ENCODE peak calls at places on chromosomes 12 and 14, in nine cellular contexts. S is mammary epithelial cell, O is mesenchymal stem cell, P is IMR-90, X is HepG2, Z is fibroblast of lung, R is DND-41, W is colonic mucosa, Y is astrocyte. M is an unnamed sample.

GRCh38 chr14:91980157-91980556 is 32.7 kb upstream of the FBLN5 start:
- DNase-seq in S (peak), O (peak), P (peak), X (no peak), Z (peak), R (no peak), W (no peak), Y (peak), M (no peak)

GRCh38 chr12:70581199-70581598 is 56.0 kb downstream of the PTPRB start:
- DNase-seq in S (no peak), O (no peak), P (no peak), X (no peak), Z (no peak), R (no peak), W (no peak), Y (no peak), M (peak)

GRCh38 chr14:69263364-69263763 is 3.4 kb downstream of the GALNT16 start:
- DNase-seq in S (peak), O (peak), P (peak), X (no peak), Z (peak), R (no peak), W (no peak), Y (peak), M (no peak)

GRCh38 chr12:54968181-54968730 is 16.3 kb downstream of the TESPA1 start:
- DNase-seq in S (no peak), O (no peak), P (no peak), X (no peak), Z (no peak), R (no peak), W (no peak), Y (no peak), M (no peak)

GRCh38 chr14:98682031-98682430 is 590.0 kb downstream of the BCL11B start:
- DNase-seq in S (no peak), O (no peak), P (no peak), X (no peak), Z (no peak), R (no peak), W (no peak), Y (no peak), M (no peak)

GRCh38 chr14:100012478-100012925 is 52.7 kb upstream of the EVL start:
- DNase-seq in S (peak), O (peak), P (peak), X (no peak), Z (peak), R (peak), W (no peak), Y (peak), M (no peak)

GRCh38 chr12:65278576-65279386 is at the start of gene MSRB3:
- DNase-seq in S (peak), O (peak), P (peak), X (peak), Z (peak), R (peak), W (peak), Y (peak), M (peak)

GRCh38 chr14:32224731-32225377 is 21.8 kb upstream of the RNU6-8 start:
- DNase-seq in S (peak), O (peak), P (peak), X (peak), Z (peak), R (peak), W (no peak), Y (peak), M (no peak)

GRCh38 chr14:32826404-32827082 is 112.1 kb upstream of the NPAS3 start:
- DNase-seq in S (no peak), O (no peak), P (no peak), X (no peak), Z (peak), R (no peak), W (no peak), Y (peak), M (no peak)

GRCh38 chr12:45269407-45269741 is 53.5 kb downstream of the ANO6 start:
- DNase-seq in S (no peak), O (no peak), P (no peak), X (no peak), Z (no peak), R (no peak), W (no peak), Y (no peak), M (no peak)

GRCh38 chr14:24160499-24160849 is 591 bp upstream of the IRF9 start:
- DNase-seq in S (no peak), O (no peak), P (no peak), X (no peak), Z (no peak), R (no peak), W (no peak), Y (no peak), M (no peak)

GRCh38 chr12:50003595-50003994 is 21.7 kb downstream of the RACGAP1 start:
- DNase-seq in S (no peak), O (no peak), P (peak), X (no peak), Z (no peak), R (no peak), W (no peak), Y (peak), M (no peak)

GRCh38 chr12:122421263-122421814 is 1.1 kb downstream of the CLIP1 start:
- DNase-seq in S (peak), O (peak), P (peak), X (peak), Z (peak), R (peak), W (peak), Y (peak), M (peak)

GRCh38 chr12:63978519-63978918 is 134.0 kb downstream of the SRGAP1 start:
- DNase-seq in S (peak), O (peak), P (peak), X (peak), Z (peak), R (no peak), W (no peak), Y (peak), M (no peak)

GRCh38 chr14:50320279-50320678 is 8.2 kb downstream of the DMAC2L start:
- DNase-seq in S (peak), O (peak), P (peak), X (no peak), Z (peak), R (no peak), W (no peak), Y (peak), M (peak)

GRCh38 chr12:64173456-64173855 is 48.6 kb downstream of the KICS2 start:
- DNase-seq in S (no peak), O (no peak), P (no peak), X (no peak), Z (no peak), R (no peak), W (no peak), Y (no peak), M (no peak)

GRCh38 chr14:57189070-57189469 is 79.6 kb downstream of the EXOC5 start:
- DNase-seq in S (peak), O (no peak), P (peak), X (peak), Z (peak), R (no peak), W (no peak), Y (no peak), M (no peak)

GRCh38 chr14:105045710-105046326 is 19.4 kb downstream of the GPR132 start:
- DNase-seq in S (peak), O (peak), P (peak), X (peak), Z (peak), R (peak), W (peak), Y (no peak), M (peak)

GRCh38 chr12:21118760-21119159 is 12.2 kb upstream of the SLCO1B1 start:
- DNase-seq in S (no peak), O (no peak), P (no peak), X (no peak), Z (no peak), R (no peak), W (no peak), Y (no peak), M (no peak)

GRCh38 chr12:21113266-21113665 is 17.7 kb upstream of the SLCO1B1 start:
- DNase-seq in S (no peak), O (no peak), P (no peak), X (no peak), Z (no peak), R (no peak), W (no peak), Y (no peak), M (no peak)

DNA sequence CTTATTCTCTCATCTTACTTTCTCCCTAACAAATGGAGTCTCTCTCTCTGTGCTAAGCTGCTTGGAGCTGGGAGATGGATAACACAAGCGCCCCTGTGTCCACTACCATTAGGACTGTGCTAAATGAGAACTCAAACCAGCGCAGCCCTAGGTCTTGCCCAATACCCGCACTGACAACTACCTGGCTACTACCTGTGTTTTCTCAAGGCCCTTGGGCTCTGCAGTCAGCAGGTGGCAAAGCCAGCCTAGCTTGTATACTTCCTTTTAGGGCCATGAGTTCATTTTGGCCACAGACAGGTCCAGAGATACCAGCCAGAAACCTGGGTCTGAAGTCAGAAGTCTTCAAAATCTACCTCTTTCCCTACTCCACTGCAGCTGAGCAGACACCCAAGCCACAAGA is 13.0 kb upstream of the SLCO1B1 start:
- DNase-seq in S (no peak), O (no peak), P (no peak), X (no peak), Z (no peak), R (no peak), W (no peak), Y (no peak), M (no peak)
- H3K9ac ChIP-seq in S (no peak), O (no peak), P (no peak), X (no peak), Z (no peak), R (no peak), W (no peak), Y (no peak), M (no peak)

GRCh38 chr12:104671407-104672095 is 214.8 kb downstream of the CHST11 start:
- DNase-seq in S (peak), O (peak), P (peak), X (peak), Z (peak), R (peak), W (peak), Y (peak), M (peak)
- H3K9ac ChIP-seq in S (no peak), O (peak), P (no peak), X (no peak), Z (no peak), R (no peak), W (peak), Y (peak), M (no peak)

DNA sequence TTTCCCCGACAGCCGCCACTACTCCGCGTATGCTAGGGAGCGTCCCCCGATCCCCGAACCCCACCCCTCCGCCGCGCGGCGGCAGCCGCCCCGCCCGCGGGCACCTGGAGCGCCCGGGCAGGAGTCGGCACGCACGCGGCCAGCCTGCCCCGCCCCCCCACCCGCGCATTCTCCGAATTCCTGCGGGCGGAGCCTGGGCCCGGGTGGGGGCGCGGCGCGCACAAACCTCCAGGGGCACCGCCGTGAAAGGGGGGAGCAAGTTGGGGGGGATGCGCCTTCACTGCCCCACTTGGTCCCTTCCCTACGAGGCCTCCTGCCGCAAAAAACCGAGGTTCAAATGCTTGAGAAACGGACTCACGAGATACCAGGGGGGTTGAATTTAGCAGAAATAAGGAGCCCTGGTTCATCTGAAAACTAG is 1.7 kb downstream of the AJUBA start:
- DNase-seq in S (peak), O (no peak), P (peak), X (peak), Z (no peak), R (peak), W (peak), Y (no peak), M (no peak)
- H3K9ac ChIP-seq in S (peak), O (peak), P (peak), X (peak), Z (peak), R (peak), W (peak), Y (peak), M (no peak)

DNA sequence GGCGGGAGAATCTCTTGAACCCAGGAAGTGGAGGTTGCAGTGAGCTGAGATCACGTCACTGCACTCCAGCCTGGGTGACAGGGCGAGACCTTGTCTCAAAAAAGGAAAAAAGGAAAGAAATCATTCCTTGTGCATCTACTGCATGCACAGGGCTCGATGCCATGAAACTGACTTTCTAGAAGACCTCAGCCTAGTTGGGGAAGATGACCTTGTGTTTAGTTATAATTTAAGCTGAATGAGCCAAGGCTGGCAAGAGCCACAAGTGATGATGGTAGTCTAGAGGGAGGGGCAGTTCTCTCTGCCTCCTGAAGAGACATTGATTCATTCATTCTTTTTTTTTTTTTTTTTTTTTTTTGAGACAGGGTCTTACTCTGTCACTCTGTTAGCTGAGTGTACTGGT is 24.2 kb downstream of the ACACB start:
- DNase-seq in S (no peak), O (no peak), P (no peak), X (no peak), Z (no peak), R (no peak), W (no peak), Y (no peak), M (no peak)
- H3K9ac ChIP-seq in S (no peak), O (no peak), P (no peak), X (no peak), Z (no peak), R (no peak), W (no peak), Y (no peak), M (no peak)

DNA sequence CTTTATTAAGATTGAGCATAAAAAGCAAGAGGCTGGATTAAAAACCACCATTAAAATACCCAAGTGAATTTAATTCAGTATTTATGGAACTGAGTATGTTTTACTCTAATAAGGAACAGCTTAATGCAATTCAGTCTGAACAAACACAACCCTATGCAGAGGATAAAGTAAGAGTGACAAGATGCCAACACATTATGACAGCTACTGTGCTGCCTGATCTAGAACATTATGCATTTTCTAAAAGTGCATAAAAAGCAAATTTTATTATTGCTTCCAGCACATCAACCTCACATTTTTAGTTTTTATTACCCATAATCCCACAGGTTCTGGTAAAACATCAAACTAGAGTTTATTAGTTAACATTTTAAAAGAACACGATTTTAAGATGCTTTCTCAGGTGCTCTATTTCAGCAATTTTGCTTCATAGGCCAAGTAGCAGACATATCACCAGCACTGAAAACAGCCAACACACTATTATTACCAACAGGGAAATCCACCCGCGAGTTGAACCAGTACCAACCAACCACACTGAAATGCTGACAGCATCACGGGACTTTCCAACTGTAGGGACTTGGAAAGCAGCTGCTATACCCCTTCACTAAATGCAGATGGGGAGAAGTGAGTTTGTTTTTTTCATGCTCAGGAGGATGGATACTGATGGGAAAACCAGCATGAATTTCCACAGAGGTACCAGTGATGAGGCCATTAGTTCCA is 372.1 kb downstream of the KCNH5 start:
- DNase-seq in S (no peak), O (no peak), P (no peak), X (no peak), Z (no peak), R (no peak), W (no peak), Y (no peak), M (peak)
- H3K9ac ChIP-seq in S (no peak), O (no peak), P (no peak), X (no peak), Z (no peak), R (no peak), W (no peak), Y (no peak), M (no peak)

DNA sequence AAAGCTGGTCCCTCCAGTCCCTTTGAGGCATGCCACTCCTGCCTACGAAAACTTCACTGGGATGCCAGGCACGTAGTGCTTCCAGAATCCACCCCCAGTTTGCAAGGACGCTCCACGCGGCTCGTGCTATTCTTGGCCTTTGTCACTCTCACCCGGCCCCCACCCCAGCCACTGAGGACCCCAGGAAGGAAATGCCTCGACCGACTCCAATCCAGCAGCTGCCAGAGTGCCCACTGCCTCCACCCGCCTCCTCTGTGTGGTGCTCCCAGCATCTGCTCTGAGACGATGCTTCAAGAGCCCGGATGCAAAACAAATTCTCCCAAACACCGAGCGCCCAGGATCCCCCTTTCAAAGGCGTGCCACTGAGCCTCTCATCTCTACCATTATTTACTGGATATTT is 123.9 kb downstream of the RFLNA start:
- DNase-seq in S (no peak), O (no peak), P (no peak), X (no peak), Z (no peak), R (no peak), W (no peak), Y (no peak), M (no peak)
- H3K9ac ChIP-seq in S (no peak), O (no peak), P (no peak), X (no peak), Z (no peak), R (no peak), W (no peak), Y (no peak), M (no peak)

GRCh38 chr12:459050-459429 is 699 bp upstream of the B4GALNT3 start:
- DNase-seq in S (no peak), O (no peak), P (no peak), X (no peak), Z (no peak), R (no peak), W (no peak), Y (no peak), M (no peak)
- H3K9ac ChIP-seq in S (no peak), O (no peak), P (no peak), X (no peak), Z (no peak), R (no peak), W (no peak), Y (no peak), M (no peak)

DNA sequence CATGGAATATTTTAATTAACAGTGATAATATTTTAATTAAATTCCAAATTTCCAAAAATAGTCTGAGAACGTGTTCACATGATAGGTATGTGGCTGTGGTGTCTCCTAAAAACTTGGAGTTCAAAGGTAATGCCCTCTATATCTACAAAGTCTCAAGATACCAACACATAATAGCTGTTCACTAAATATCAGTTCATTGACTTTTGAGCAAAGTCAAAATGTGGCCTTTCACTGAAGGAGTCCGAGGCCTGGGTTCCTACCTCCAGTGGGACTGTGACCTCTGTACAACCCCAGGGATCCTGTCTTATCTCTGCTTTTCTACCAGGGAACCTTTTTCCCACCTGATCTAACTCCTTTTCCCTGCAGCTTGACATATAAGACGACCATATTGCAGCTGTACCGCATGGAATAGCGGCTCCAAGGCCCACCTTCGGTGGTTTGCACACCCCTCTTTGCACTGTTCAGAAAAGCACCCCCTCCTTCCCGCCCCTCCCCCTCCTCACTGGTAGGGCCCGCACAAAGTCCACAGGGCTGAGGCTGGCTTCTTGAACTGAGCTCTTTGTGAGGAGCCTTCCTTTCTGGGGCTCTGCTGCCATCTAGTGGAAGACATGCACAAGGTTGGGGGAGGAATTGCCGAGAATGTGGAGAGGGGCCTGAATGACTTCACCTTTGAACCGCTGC is 3.1 kb downstream of the CCND2 start:
- DNase-seq in S (peak), O (peak), P (peak), X (peak), Z (peak), R (peak), W (peak), Y (peak), M (peak)
- H3K9ac ChIP-seq in S (peak), O (peak), P (no peak), X (no peak), Z (no peak), R (no peak), W (no peak), Y (peak), M (peak)

M was measured in MM.1S.